ENCODE peak calls at places on chromosomes 11 and 22, in eight cellular contexts. I is fibroblast of lung, Z is psoas muscle, W is uterus, L is A549, V is astrocyte, R is left ventricle myocardium inferior, N is lung. J is an unnamed sample. For H3K4me1, the result is how much of the 10 kb centered on the place peaks cover.

GRCh38 chr11:57751676-57752253 is at the start of gene BTBD18:
- DNase-seq in V (no peak), N (peak), L (peak), W (no peak), R (no peak), I (peak), Z (no peak), J (no peak)

GRCh38 chr11:112977620-112978212 is 16.5 kb downstream of the NCAM1 start:
- DNase-seq in N (no peak), Z (peak), L (no peak), W (peak), V (peak), R (no peak), I (peak), J (no peak)

GRCh38 chr22:39524753-39525657 is 4.6 kb downstream of the ATF4 start:
- DNase-seq in R (no peak), W (no peak), Z (peak), L (no peak), V (no peak), I (no peak), N (no peak), J (no peak)

GRCh38 chr22:37229805-37230672 is 14.0 kb downstream of the RAC2 start:
- DNase-seq in L (no peak), R (peak), I (no peak), Z (peak), W (no peak), N (peak), V (peak), J (peak)

GRCh38 chr11:111945198-111945597 is 8.1 kb downstream of the DIXDC1 start:
- DNase-seq in W (no peak), R (no peak), L (no peak), I (no peak), V (no peak), Z (no peak), N (no peak), J (no peak)

GRCh38 chr22:47027766-47028165 is 265.3 kb downstream of the TBC1D22A start:
- DNase-seq in L (no peak), V (no peak), W (peak), I (no peak), R (no peak), Z (no peak), N (no peak), J (peak)

GRCh38 chr11:67665537-67666302 is 8.7 kb downstream of the ALDH3B2 start:
- DNase-seq in W (no peak), Z (no peak), V (no peak), I (no peak), R (no peak), N (peak), L (peak), J (peak)

GRCh38 chr22:43428005-43428485 is 16.2 kb downstream of the MPPED1 start:
- DNase-seq in W (no peak), L (no peak), R (no peak), Z (no peak), I (no peak), N (no peak), V (no peak), J (no peak)

GRCh38 chr22:33328789-33329296 is 270.7 kb upstream of the SYN3 start:
- DNase-seq in V (peak), R (no peak), N (no peak), Z (no peak), I (peak), L (peak), W (no peak), J (no peak)

GRCh38 chr11:95991101-95991500 is 67.2 kb upstream of the MTMR2 start:
- DNase-seq in I (no peak), V (no peak), N (no peak), R (no peak), W (no peak), Z (no peak), L (peak), J (no peak)

GRCh38 chr22:47043835-47044721 is 281.6 kb downstream of the TBC1D22A start:
- DNase-seq in Z (peak), V (peak), L (no peak), R (no peak), W (no peak), N (peak), I (peak), J (peak)

GRCh38 chr11:30855383-30856006 is 269.3 kb upstream of the MPPED2 start:
- DNase-seq in V (no peak), Z (no peak), L (peak), R (no peak), I (peak), W (no peak), N (no peak), J (no peak)

GRCh38 chr22:32322986-32323385 is 34.7 kb upstream of the RFPL3 start:
- DNase-seq in V (no peak), W (no peak), R (no peak), Z (no peak), I (no peak), L (no peak), N (no peak), J (no peak)

GRCh38 chr11:7019500-7020182 is 505 bp downstream of the ZNF214 start:
- DNase-seq in V (peak), Z (peak), L (no peak), I (no peak), R (peak), N (no peak), W (peak), J (no peak)

GRCh38 chr11:31702966-31703365 is 108.2 kb downstream of the PAX6 start:
- DNase-seq in N (no peak), L (peak), W (no peak), Z (no peak), I (peak), R (no peak), V (peak), J (no peak)

GRCh38 chr11:16191212-16191851 is 165.0 kb downstream of the SOX6 start:
- DNase-seq in N (no peak), W (no peak), L (peak), Z (no peak), V (no peak), I (no peak), R (no peak), J (no peak)

GRCh38 chr22:33538277-33538885 is 381.9 kb downstream of the LARGE1 start:
- DNase-seq in Z (no peak), R (no peak), V (no peak), W (no peak), I (no peak), N (no peak), L (no peak), J (no peak)

GRCh38 chr11:98495016-98495415 is 525.7 kb upstream of the CNTN5 start:
- DNase-seq in R (no peak), V (no peak), W (no peak), N (no peak), I (no peak), L (no peak), Z (no peak), J (no peak)

GRCh38 chr11:2590951-2591754 is 108.6 kb downstream of the KCNQ1OT1 start:
- DNase-seq in V (no peak), R (no peak), L (no peak), W (no peak), Z (peak), I (no peak), N (no peak), J (peak)

GRCh38 chr11:72079776-72080325 is 491 bp downstream of the NUMA1 start:
- DNase-seq in Z (no peak), V (no peak), I (peak), R (no peak), L (no peak), N (no peak), W (no peak), J (no peak)

GRCh38 chr11:116683982-116684381 is 88.8 kb downstream of the BUD13 start:
- DNase-seq in Z (no peak), N (no peak), L (no peak), W (no peak), R (no peak), V (no peak), I (no peak), J (no peak)

GRCh38 chr11:34600339-34601084 is 20.4 kb upstream of the EHF start:
- DNase-seq in W (no peak), I (no peak), L (peak), Z (no peak), V (peak), R (no peak), N (peak), J (no peak)

GRCh38 chr22:38420734-38421133 is 34.3 kb downstream of the KCNJ4 start:
- DNase-seq in R (no peak), Z (no peak), I (no peak), V (no peak), W (no peak), N (no peak), L (no peak), J (no peak)

GRCh38 chr11:72788250-72788649 is 5.6 kb downstream of the STARD10 start:
- DNase-seq in W (no peak), Z (no peak), R (no peak), N (no peak), L (no peak), I (no peak), V (no peak), J (no peak)

GRCh38 chr11:69372589-69373250 is 78.8 kb downstream of the MYEOV start:
- DNase-seq in I (no peak), V (no peak), Z (no peak), W (no peak), L (no peak), N (no peak), R (peak), J (peak)

GRCh38 chr22:41327124-41327523 is 25.8 kb downstream of the ZC3H7B start:
- DNase-seq in N (no peak), L (no peak), R (no peak), V (no peak), I (no peak), Z (peak), W (no peak), J (no peak)

GRCh38 chr11:9462806-9463537 is 2.2 kb downstream of the ZNF143 start:
- DNase-seq in L (peak), N (no peak), R (no peak), Z (no peak), W (no peak), I (no peak), V (peak), J (no peak)

GRCh38 chr11:108019870-108020540 is 11.3 kb downstream of the CUL5 start:
- DNase-seq in R (no peak), W (no peak), N (no peak), I (peak), V (no peak), Z (peak), L (no peak), J (no peak)

GRCh38 chr11:78690588-78690987 is 115.9 kb upstream of the NARS2 start:
- DNase-seq in I (peak), W (no peak), N (no peak), L (no peak), R (no peak), V (peak), Z (no peak), J (no peak)

GRCh38 chr11:121672630-121673487 is 220.1 kb upstream of the SORL1-AS1 start:
- DNase-seq in Z (peak), L (no peak), N (no peak), V (no peak), R (peak), W (no peak), I (peak), J (no peak)

GRCh38 chr22:36065775-36066544 is 37.3 kb upstream of the RBFOX2 start:
- DNase-seq in L (peak), R (peak), V (peak), N (peak), I (peak), Z (peak), W (peak), J (peak)

GRCh38 chr11:29263971-29264682 is 752.7 kb downstream of the KCNA4 start:
- DNase-seq in L (no peak), Z (no peak), W (no peak), V (peak), I (no peak), N (no peak), R (no peak), J (no peak)

GRCh38 chr11:844693-845644 is 2.3 kb downstream of the TSPAN4 start:
- DNase-seq in N (peak), V (peak), R (peak), I (peak), L (peak), W (peak), Z (peak), J (peak)

DNA sequence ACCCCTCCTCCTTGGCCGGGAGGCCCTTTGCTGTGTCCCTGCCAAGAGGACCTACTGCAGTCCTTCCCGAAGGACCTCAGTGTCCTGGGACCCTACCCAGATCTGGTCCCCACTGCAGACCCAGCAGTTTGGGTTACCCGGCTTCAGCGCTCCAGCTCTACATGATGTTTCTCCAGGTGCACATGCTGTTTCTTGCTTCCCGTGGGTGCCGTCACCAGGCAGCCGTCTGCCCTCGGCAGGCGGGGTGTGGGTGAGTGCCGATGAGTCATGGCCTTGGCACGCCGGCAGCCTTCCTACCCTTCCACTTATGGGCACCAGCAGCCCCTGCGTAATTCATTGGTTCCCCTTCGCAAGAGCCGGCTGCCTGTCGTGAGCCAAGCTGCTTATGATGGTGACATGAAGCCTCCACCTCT is 101.8 kb downstream of the BCR start:
- DNase-seq in R (peak), V (peak), N (peak), I (peak), Z (peak), L (peak), W (peak), J (peak)
- TF ChIP-seq CTCF in R (peak), V (no peak), N (no peak), I (peak), Z (no peak), L (no peak), W (no peak), J (peak)

GRCh38 chr22:27041745-27042144 is 384.4 kb downstream of the MIAT start:
- DNase-seq in L (no peak), W (no peak), V (no peak), R (no peak), Z (no peak), N (no peak), I (no peak), J (no peak)

GRCh38 chr22:27043246-27043645 is 385.9 kb downstream of the MIAT start:
- DNase-seq in I (no peak), V (no peak), L (no peak), R (no peak), Z (no peak), N (no peak), W (no peak), J (no peak)

GRCh38 chr22:27046126-27046525 is 388.7 kb downstream of the MIAT start:
- DNase-seq in R (no peak), I (no peak), L (no peak), N (no peak), W (no peak), V (no peak), Z (no peak), J (no peak)

GRCh38 chr22:27046603-27047002 is 389.2 kb downstream of the MIAT start:
- DNase-seq in Z (no peak), I (no peak), W (no peak), L (no peak), R (no peak), V (no peak), N (no peak), J (no peak)

GRCh38 chr22:27045103-27045940 is 387.9 kb downstream of the MIAT start:
- DNase-seq in L (peak), I (peak), N (no peak), W (no peak), V (peak), R (no peak), Z (no peak), J (no peak)
- H3K4me3 ChIP-seq in L (no peak), I (no peak), N (no peak), W (no peak), V (no peak), R (no peak), Z (no peak), J (no peak)

GRCh38 chr11:61833926-61834277 is 5.8 kb downstream of the FADS2 start:
- DNase-seq in V (no peak), N (no peak), L (no peak), W (no peak), I (no peak), Z (no peak), R (no peak), J (peak)

GRCh38 chr11:61830318-61831105 is 2.4 kb downstream of the FADS2 start:
- DNase-seq in N (no peak), Z (no peak), V (peak), L (no peak), W (peak), I (no peak), R (no peak), J (no peak)

GRCh38 chr11:61832758-61833157 is 4.7 kb downstream of the FADS2 start:
- DNase-seq in R (peak), W (no peak), N (no peak), Z (no peak), L (no peak), I (no peak), V (no peak), J (peak)

GRCh38 chr11:61833478-61833877 is 5.4 kb downstream of the FADS2 start:
- DNase-seq in W (no peak), R (no peak), N (no peak), Z (no peak), I (no peak), V (no peak), L (no peak), J (peak)

GRCh38 chr11:61832207-61832606 is 4.1 kb downstream of the FADS2 start:
- DNase-seq in N (no peak), I (no peak), W (no peak), R (no peak), V (no peak), Z (no peak), L (no peak), J (no peak)
- H3K4me1 ChIP-seq in N (under half), I (under half), W (under half), R (half or more), V (under half), Z (under half), L (half or more), J (under half)

GRCh38 chr11:124988063-124988462 is 34.1 kb downstream of the CCDC15 start:
- DNase-seq in L (no peak), R (no peak), Z (no peak), I (no peak), N (no peak), W (no peak), V (no peak), J (no peak)
- TF ChIP-seq CTCF in L (no peak), R (no peak), Z (no peak), I (no peak), N (no peak), W (no peak), V (no peak), J (no peak)

DNA sequence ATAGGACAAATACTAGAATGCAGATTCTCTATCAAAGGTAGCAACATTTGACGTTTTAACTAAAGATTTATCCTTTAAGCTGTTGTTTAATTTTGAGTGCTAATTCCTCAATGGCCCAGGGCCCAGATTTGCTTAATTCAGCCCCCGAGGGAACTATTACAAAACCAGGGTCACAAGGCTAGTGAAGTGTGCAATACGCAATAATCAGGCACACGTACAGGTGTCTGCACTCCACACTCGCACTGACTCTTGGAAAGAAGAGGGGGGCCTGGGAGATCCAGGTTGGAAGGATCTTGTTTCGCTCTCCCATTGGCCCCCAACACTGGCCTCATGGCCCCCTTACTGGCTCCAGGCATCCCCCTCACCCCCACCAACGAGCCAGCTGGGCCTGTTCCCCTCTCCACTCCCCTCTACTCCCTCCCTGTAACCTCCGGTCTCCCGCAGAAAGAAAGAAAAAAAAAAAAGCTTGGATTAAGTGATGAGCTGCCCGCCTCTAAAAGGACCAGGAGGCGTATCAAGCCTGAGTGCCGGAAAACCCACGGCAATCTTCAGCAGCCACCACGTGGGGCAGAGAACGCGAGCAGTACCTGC is 2.2 kb upstream of the KIRREL3 start:
- DNase-seq in W (no peak), V (no peak), Z (no peak), N (no peak), R (no peak), I (no peak), L (no peak), J (no peak)
- H3K4me3 ChIP-seq in W (no peak), V (peak), Z (no peak), N (no peak), R (peak), I (peak), L (peak), J (no peak)

DNA sequence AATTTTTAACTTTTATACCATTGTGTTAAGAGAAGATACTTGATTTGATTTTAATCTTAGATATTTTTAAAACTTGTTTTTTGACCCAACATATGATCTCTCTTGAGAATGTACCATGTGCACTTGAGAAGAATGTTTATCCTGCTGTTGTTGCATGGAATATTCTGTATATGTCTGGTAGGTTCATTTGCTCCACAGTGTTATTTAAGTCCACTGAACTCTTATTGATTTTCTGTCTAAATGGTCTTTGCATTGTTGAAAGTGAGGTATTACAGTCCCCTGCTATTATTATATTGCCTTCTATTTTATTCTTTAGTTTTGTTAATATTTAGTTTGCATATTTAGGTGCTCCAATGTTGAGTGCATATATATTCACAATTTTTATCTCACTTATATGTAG is 397.3 kb upstream of the CCDC179 start:
- DNase-seq in V (no peak), N (no peak), R (no peak), I (no peak), Z (no peak), W (no peak), L (no peak), J (no peak)
- H3K4me1 ChIP-seq in V (under half), N (under half), R (under half), I (under half), Z (under half), W (under half), L (under half), J (under half)

DNA sequence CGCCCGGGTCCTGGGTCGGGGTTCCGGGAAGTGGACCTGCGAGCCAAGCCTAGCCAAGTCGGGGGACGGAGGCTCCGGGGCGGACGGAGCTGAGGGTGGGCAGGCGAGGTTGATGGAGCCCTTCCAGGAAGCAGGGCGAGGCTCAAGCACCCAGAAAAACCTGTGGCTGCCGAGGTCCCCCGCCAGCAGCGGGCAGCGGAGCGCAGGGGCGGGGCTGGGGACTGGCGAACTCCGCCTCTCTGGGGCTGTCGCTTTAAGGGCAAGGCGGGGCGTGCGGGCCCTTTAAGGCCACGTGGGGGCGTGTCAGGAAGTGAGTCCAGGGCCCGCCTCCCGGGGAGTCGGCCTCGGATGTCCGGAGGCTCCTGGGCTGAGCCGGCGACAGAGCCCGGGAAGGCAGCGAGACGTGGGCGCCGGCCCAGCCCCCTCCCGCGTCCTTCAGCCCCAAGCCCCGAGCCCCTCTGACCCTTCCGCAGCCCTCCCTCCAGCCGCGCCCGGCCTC is at the start of gene SLC35C1:
- DNase-seq in W (peak), I (peak), L (peak), Z (peak), R (peak), N (peak), V (peak), J (peak)
- TF ChIP-seq CTCF in W (no peak), I (no peak), L (no peak), Z (no peak), R (peak), N (peak), V (no peak), J (no peak)

DNA sequence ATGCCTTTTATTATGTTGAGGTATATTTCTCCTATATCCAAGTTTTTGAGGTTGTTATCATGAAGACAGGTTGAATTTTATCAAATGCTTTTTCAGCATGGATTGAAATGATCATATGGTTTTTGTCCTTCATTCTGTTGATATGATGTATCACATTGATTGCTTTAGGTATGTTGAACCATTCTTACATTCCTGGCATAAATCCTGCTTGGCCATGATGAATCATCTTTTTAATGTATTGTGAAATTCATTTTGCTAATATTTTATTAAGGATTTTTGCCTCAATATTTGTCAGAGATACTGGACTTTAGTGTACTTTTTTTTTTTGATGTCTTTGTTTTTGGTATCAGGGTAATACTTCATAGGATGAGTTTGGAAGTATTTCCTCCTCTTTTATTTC is 283.8 kb upstream of the C11orf87 start:
- DNase-seq in L (no peak), W (no peak), I (peak), Z (no peak), R (no peak), V (no peak), N (no peak), J (no peak)
- H3K4me3 ChIP-seq in L (no peak), W (no peak), I (no peak), Z (no peak), R (no peak), V (no peak), N (no peak), J (no peak)

J was measured in RWPE2.